ENCODE peak calls at places on chromosomes 2 and 18, in four cellular contexts. R, V, F and N are unnamed samples.

GRCh38 chr2:190409616-190410015 is 1.5 kb downstream of the MFSD6 start:
- DNase-seq in F (no peak), R (no peak), V (no peak), N (no peak)

GRCh38 chr2:158501301-158501700 is 44.5 kb downstream of the PKP4 start:
- DNase-seq in R (peak), F (no peak), V (no peak), N (no peak)

GRCh38 chr2:207200136-207200535 is 34.4 kb upstream of the KLF7 start:
- DNase-seq in R (no peak), V (no peak), F (no peak), N (no peak)

GRCh38 chr2:227880460-227880859 is 9.0 kb downstream of the DAW1 start:
- DNase-seq in R (no peak), F (no peak), V (no peak), N (peak)

GRCh38 chr2:219059725-219060682 is 717 bp downstream of the IHH start:
- DNase-seq in V (no peak), R (no peak), F (no peak), N (no peak)

GRCh38 chr2:196487426-196487825 is 152.1 kb upstream of the CCDC150 start:
- DNase-seq in R (no peak), V (no peak), F (peak), N (no peak)

GRCh38 chr2:15116830-15117229 is 444.3 kb downstream of the NBAS start:
- DNase-seq in R (no peak), F (no peak), V (no peak), N (no peak)

GRCh38 chr2:173775440-173775839 is 189.7 kb downstream of the SP3 start:
- DNase-seq in V (no peak), R (no peak), F (no peak), N (no peak)

GRCh38 chr2:117631546-117631945 is 182.9 kb upstream of the DDX18 start:
- DNase-seq in R (no peak), V (no peak), F (no peak), N (no peak)

GRCh38 chr2:178891265-178891958 is 84.2 kb upstream of the TTN start:
- DNase-seq in F (peak), V (no peak), R (peak), N (peak)

GRCh38 chr2:212984129-212984528 is 167.3 kb downstream of the IKZF2 start:
- DNase-seq in V (no peak), F (no peak), R (no peak), N (no peak)

GRCh38 chr18:46755315-46756171 is 1.3 kb downstream of the ST8SIA5 start:
- DNase-seq in R (no peak), V (no peak), F (no peak), N (no peak)

GRCh38 chr2:25232248-25232825 is 64.0 kb upstream of the POMC start:
- DNase-seq in R (no peak), F (no peak), V (no peak), N (no peak)

GRCh38 chr2:237483018-237483731 is 3.9 kb upstream of the MLPH start:
- DNase-seq in R (peak), V (no peak), F (peak), N (peak)

GRCh38 chr18:32086866-32087265 is 4.8 kb upstream of the RNF138 start:
- DNase-seq in V (no peak), R (peak), F (peak), N (peak)

GRCh38 chr2:218853766-218854165 is 5.8 kb upstream of the WNT6 start:
- DNase-seq in R (peak), F (peak), V (no peak), N (peak)

GRCh38 chr2:239781461-239781860 is 243.7 kb downstream of the NDUFA10 start:
- DNase-seq in R (no peak), V (peak), F (no peak), N (no peak)

GRCh38 chr2:148812306-148812705 is 62.7 kb upstream of the KIF5C start:
- DNase-seq in R (peak), F (peak), V (no peak), N (peak)

GRCh38 chr2:98482362-98482761 is 37.7 kb downstream of the INPP4A start:
- DNase-seq in F (no peak), R (no peak), V (no peak), N (no peak)

GRCh38 chr2:105797298-105797819 is 52.6 kb downstream of the NCK2 start:
- DNase-seq in R (peak), F (peak), V (no peak), N (peak)